ENCODE peak calls at places on chromosomes 3 and 15, in six cellular contexts. B is neuronal stem cell, O is H9, W is H1, J is IMR-90, X is mesenchymal stem cell. R is an unnamed sample. For H3K9me3, the result is how much of the 10 kb centered on the place peaks cover.

GRCh38 chr15:78037328-78037727 is 40.2 kb downstream of the TBC1D2B start:
- DNase-seq in O (no peak), X (no peak), W (no peak), J (no peak), B (no peak), R (no peak)

GRCh38 chr3:15923640-15924405 is 126.0 kb upstream of the ANKRD28 start:
- DNase-seq in B (no peak), J (peak), W (no peak), O (no peak), X (no peak), R (no peak)

GRCh38 chr3:48125026-48125704 is 63.1 kb downstream of the CDC25A start:
- DNase-seq in J (peak), O (peak), X (no peak), W (peak), B (no peak), R (peak)

GRCh38 chr15:48718646-48719045 is 73.1 kb upstream of the FBN1 start:
- DNase-seq in W (no peak), J (peak), X (peak), O (no peak), B (no peak), R (no peak)

GRCh38 chr3:11770105-11770476 is 76.6 kb downstream of the TAMM41 start:
- DNase-seq in J (no peak), O (no peak), B (no peak), W (no peak), X (no peak), R (peak)

GRCh38 chr3:19881852-19882251 is 52.2 kb downstream of the EFHB start:
- DNase-seq in W (no peak), J (no peak), B (no peak), X (no peak), O (no peak), R (no peak)

GRCh38 chr3:184110316-184110725 is 13.5 kb downstream of the HTR3E start:
- DNase-seq in X (peak), W (no peak), O (peak), B (no peak), J (peak), R (no peak)

GRCh38 chr3:129276385-129276784 is 2.3 kb upstream of the HMCES start:
- DNase-seq in B (no peak), J (no peak), X (no peak), W (no peak), O (no peak), R (no peak)

GRCh38 chr3:38138347-38139190 is at the start of gene MYD88:
- DNase-seq in W (no peak), X (peak), J (peak), B (peak), O (peak), R (peak)

GRCh38 chr3:135237371-135237770 is 442.3 kb downstream of the EPHB1 start:
- DNase-seq in J (no peak), O (peak), X (no peak), W (no peak), B (no peak), R (no peak)

GRCh38 chr15:71124937-71125755 is 9.9 kb downstream of the THSD4 start:
- DNase-seq in X (no peak), O (no peak), B (no peak), J (no peak), W (no peak), R (no peak)

GRCh38 chr3:171349392-171349791 is 110.8 kb downstream of the TNIK start:
- DNase-seq in X (peak), W (no peak), B (no peak), O (no peak), J (peak), R (no peak)

GRCh38 chr3:136836511-136837156 is 17.7 kb downstream of the SLC35G2 start:
- DNase-seq in J (no peak), B (no peak), W (no peak), O (no peak), X (no peak), R (no peak)

GRCh38 chr3:146020969-146021368 is 140.0 kb downstream of the PLOD2 start:
- DNase-seq in O (no peak), W (no peak), B (no peak), J (no peak), X (no peak), R (peak)

GRCh38 chr3:81874738-81875137 is 113.3 kb upstream of the GBE1 start:
- DNase-seq in W (no peak), J (no peak), B (no peak), O (no peak), X (no peak), R (no peak)

GRCh38 chr15:57245130-57245529 is 131.2 kb upstream of the CGNL1 start:
- DNase-seq in X (peak), O (no peak), J (peak), W (no peak), B (no peak), R (no peak)

GRCh38 chr15:60444289-60444912 is 34.5 kb downstream of the ICE2 start:
- DNase-seq in O (no peak), X (peak), B (no peak), W (no peak), J (peak), R (peak)

GRCh38 chr3:151765685-151766084 is 32.0 kb downstream of the AADACL2 start:
- DNase-seq in B (no peak), J (no peak), W (no peak), X (no peak), O (no peak), R (no peak)

GRCh38 chr15:80070840-80071239 is 11.4 kb downstream of the ZFAND6 start:
- DNase-seq in J (peak), B (no peak), W (no peak), X (peak), O (no peak), R (no peak)

GRCh38 chr15:24761704-24762302 is 86.2 kb downstream of the NPAP1 start:
- DNase-seq in B (no peak), J (peak), X (peak), O (no peak), W (no peak), R (peak)

GRCh38 chr3:50807266-50807665 is 132.5 kb downstream of the DOCK3 start:
- DNase-seq in B (no peak), J (no peak), X (no peak), O (no peak), W (no peak), R (no peak)

GRCh38 chr3:121809249-121809648 is 25.6 kb downstream of the IQCB1 start:
- DNase-seq in J (no peak), W (no peak), B (no peak), X (no peak), O (no peak), R (no peak)

GRCh38 chr15:73582961-73583360 is 50.2 kb downstream of the NPTN start:
- DNase-seq in J (no peak), W (no peak), O (no peak), X (no peak), B (no peak), R (no peak)

GRCh38 chr3:125002834-125003368 is 52.9 kb downstream of the HEG1 start:
- DNase-seq in X (no peak), O (no peak), W (no peak), J (no peak), B (no peak), R (no peak)

GRCh38 chr3:171239757-171240503 is 213.4 kb upstream of the SLC2A2 start:
- DNase-seq in J (no peak), X (no peak), W (no peak), O (no peak), B (no peak), R (no peak)

GRCh38 chr3:41464401-41464800 is 265.1 kb downstream of the CTNNB1 start:
- DNase-seq in B (no peak), J (peak), O (no peak), X (no peak), W (no peak), R (peak)

GRCh38 chr15:55108858-55109518 is 87.8 kb downstream of the RSL24D1 start:
- DNase-seq in X (peak), O (peak), J (peak), W (peak), B (peak), R (peak)

GRCh38 chr3:155282416-155283091 is 10.9 kb downstream of the STRIT1 start:
- DNase-seq in W (no peak), X (no peak), J (peak), O (no peak), B (no peak), R (peak)

GRCh38 chr15:66578286-66578875 is 12.6 kb upstream of the LCTL start:
- DNase-seq in X (peak), O (no peak), B (no peak), J (peak), W (no peak), R (no peak)

GRCh38 chr15:60006203-60006782 is 2.2 kb downstream of the FOXB1 start:
- DNase-seq in W (no peak), O (peak), J (peak), B (peak), X (peak), R (peak)

GRCh38 chr3:125382323-125382722 is 7.2 kb upstream of the ZNF148 start:
- DNase-seq in W (no peak), O (no peak), J (no peak), B (no peak), X (no peak), R (no peak)

GRCh38 chr15:77630956-77631789 is 1.5 kb downstream of the LINGO1 start:
- DNase-seq in B (peak), J (no peak), X (no peak), O (peak), W (no peak), R (no peak)

GRCh38 chr3:127532561-127533203 is 57.9 kb downstream of the TPRA1 start:
- DNase-seq in B (no peak), O (no peak), W (no peak), X (no peak), J (no peak), R (no peak)

GRCh38 chr15:66702770-66703539 is 919 bp downstream of the SMAD6 start:
- DNase-seq in X (peak), W (no peak), O (no peak), B (no peak), J (no peak), R (no peak)

GRCh38 chr3:58416191-58416590 is 17.4 kb downstream of the PDHB start:
- DNase-seq in B (no peak), O (no peak), W (no peak), X (no peak), J (no peak), R (no peak)
- H3K18ac ChIP-seq in B (no peak), O (no peak), W (no peak), X (no peak), J (no peak), R (no peak)

GRCh38 chr15:63626955-63627354 is 29.8 kb downstream of the FBXL22 start:
- DNase-seq in J (no peak), X (no peak), B (no peak), W (no peak), O (no peak), R (no peak)
- H3K9me3 ChIP-seq in J (under half), X (under half), B (under half), W (under half), O (under half), R (under half)

GRCh38 chr15:96629501-96629900 is 299.0 kb downstream of the NR2F2 start:
- DNase-seq in X (no peak), B (no peak), W (no peak), O (no peak), J (no peak), R (no peak)

GRCh38 chr15:96626936-96627577 is 296.6 kb downstream of the NR2F2 start:
- DNase-seq in J (no peak), W (no peak), B (no peak), O (no peak), X (no peak), R (no peak)

GRCh38 chr15:96622714-96623113 is 292.2 kb downstream of the NR2F2 start:
- DNase-seq in B (no peak), O (no peak), X (no peak), J (no peak), W (no peak), R (no peak)

DNA sequence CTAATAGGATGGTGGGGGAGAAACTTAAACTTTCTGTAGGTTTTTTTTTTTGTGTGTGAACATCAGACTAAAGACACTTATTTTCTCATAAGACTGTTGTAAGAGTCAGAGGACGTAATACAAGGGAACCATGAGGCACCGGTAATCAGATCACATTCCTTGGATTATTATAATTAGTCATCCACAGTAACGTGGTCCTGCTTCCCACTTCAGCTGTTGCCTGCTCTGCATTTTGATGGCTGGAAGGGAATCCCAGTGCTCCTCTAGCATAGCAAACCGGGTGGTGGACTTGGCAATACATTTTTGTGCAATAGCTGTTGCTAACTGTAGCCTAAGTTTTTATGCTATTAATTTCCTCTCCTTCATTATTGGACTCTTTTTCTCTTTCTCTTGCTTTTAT is 294.8 kb downstream of the NR2F2 start:
- DNase-seq in J (no peak), O (no peak), W (no peak), X (peak), B (no peak), R (peak)
- H4K8ac ChIP-seq in J (no peak), O (no peak), W (no peak), X (no peak), B (no peak), R (no peak)

GRCh38 chr3:33364531-33365128 is 75.6 kb downstream of the UBP1 start:
- DNase-seq in W (no peak), J (peak), X (peak), B (no peak), O (no peak), R (no peak)

GRCh38 chr3:33360136-33360825 is 79.9 kb downstream of the UBP1 start:
- DNase-seq in B (no peak), J (peak), X (peak), W (no peak), O (no peak), R (no peak)

GRCh38 chr3:33363113-33363800 is 76.9 kb downstream of the UBP1 start:
- DNase-seq in O (no peak), B (no peak), J (peak), X (no peak), W (no peak), R (no peak)

GRCh38 chr3:33358172-33358781 is 81.0 kb downstream of the FBXL2 start:
- DNase-seq in W (no peak), B (no peak), O (no peak), X (no peak), J (no peak), R (no peak)

GRCh38 chr3:33364060-33364459 is 76.1 kb downstream of the UBP1 start:
- DNase-seq in J (no peak), O (no peak), B (no peak), W (no peak), X (no peak), R (no peak)
- H3K18ac ChIP-seq in J (no peak), O (no peak), B (no peak), W (no peak), X (no peak), R (no peak)

DNA sequence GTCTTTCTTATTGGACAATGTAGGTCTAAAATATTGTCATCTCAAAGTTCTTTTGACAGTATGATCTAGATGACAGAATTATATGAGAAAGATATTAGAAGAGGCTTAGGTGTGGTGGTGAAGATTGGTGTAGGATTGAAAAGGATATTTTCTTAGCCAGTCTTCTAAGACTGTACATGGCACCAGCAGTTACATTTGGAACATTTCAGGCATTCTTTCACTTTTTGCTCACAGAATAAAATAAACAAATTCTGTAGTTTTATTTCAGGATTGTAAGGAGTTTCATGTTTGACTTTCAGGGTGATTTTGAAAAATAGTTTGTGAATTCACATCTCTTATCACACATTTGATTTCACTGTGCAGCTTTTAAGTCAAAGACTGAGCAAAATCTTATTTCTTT is 27.0 kb downstream of the DNAJC13 start:
- DNase-seq in B (no peak), J (peak), O (no peak), X (peak), W (no peak), R (no peak)
- H3K9me3 ChIP-seq in B (under half), J (under half), O (under half), X (under half), W (under half), R (under half)

DNA sequence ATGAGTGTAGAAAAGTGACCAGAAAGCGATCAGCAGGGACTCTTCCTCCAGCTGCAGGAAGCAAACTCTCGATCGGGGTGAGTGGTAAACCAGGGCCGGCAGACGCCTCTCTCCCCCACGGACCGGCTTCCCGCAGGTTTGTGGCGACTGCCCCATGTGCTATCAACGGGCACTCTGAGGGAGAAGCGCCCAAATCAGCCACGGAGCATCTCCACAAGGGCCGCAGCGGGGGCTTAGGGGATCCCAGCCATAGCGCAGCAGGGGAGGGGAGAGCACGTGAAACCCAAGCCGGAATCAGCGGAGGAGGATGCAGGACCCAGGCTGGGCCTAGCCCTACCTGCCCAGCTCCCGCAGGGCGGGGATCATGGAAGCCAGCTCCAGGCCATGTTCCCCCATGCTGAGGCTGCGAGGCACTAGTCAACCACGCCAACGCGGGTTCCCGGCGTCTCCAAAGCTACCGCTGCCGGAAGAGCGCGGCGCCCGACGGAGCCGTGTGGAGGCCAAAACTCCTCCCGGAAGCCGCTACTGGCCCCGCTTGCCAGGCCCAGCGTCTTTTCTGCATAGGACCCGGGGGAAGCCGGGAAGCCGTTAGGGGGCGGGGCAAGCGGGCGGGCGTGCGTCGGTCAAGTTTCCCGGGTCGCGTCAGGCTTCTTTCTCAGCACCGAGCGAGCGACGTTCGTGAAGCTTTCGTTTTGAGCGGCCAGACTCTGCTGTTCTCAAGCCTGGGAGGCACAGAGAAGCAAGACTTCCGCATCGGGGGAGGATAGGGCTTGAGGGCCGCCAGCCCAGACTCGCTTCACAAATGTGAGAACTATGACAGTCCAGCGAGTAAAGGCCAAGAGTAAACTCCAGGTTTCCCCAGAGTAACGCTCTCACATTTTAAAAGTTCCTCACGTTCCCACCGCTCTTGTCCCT is at the start of gene ATR:
- DNase-seq in O (peak), J (peak), B (peak), W (peak), X (peak), R (peak)
- H4K8ac ChIP-seq in O (no peak), J (peak), B (no peak), W (peak), X (peak), R (peak)

GRCh38 chr15:100879461-100880138 is at the start of gene ALDH1A3:
- DNase-seq in O (peak), B (no peak), J (peak), W (no peak), X (peak), R (peak)
- H3K18ac ChIP-seq in O (no peak), B (peak), J (no peak), W (peak), X (peak), R (no peak)

GRCh38 chr3:7817239-7817638 is 684.4 kb upstream of the LMCD1 start:
- DNase-seq in B (no peak), O (no peak), X (no peak), J (no peak), W (no peak), R (no peak)

GRCh38 chr3:7821858-7822257 is 679.8 kb upstream of the LMCD1 start:
- DNase-seq in B (no peak), J (no peak), O (no peak), X (no peak), W (no peak), R (no peak)

GRCh38 chr3:7820969-7821368 is 680.7 kb upstream of the LMCD1 start:
- DNase-seq in O (no peak), X (no peak), B (no peak), W (no peak), J (no peak), R (no peak)
- H3K9me3 ChIP-seq in O (under half), X (under half), B (under half), W (under half), J (under half), R (under half)

GRCh38 chr3:182795383-182795782 is 2.1 kb downstream of the ATP11B start:
- DNase-seq in O (no peak), X (peak), B (no peak), W (no peak), J (no peak), R (peak)

GRCh38 chr3:182794455-182794773 is 1.1 kb downstream of the ATP11B start:
- DNase-seq in J (no peak), B (no peak), O (no peak), X (no peak), W (no peak), R (no peak)

GRCh38 chr3:182794806-182795369 is 1.6 kb downstream of the ATP11B start:
- DNase-seq in W (no peak), X (peak), B (no peak), J (peak), O (no peak), R (no peak)

GRCh38 chr3:182793663-182794454 is 555 bp downstream of the ATP11B start:
- DNase-seq in O (peak), X (peak), W (no peak), J (peak), B (peak), R (peak)

GRCh38 chr3:182792901-182793662 is at the start of gene ATP11B:
- DNase-seq in W (no peak), J (peak), X (peak), O (peak), B (peak), R (peak)
- H4K8ac ChIP-seq in W (peak), J (peak), X (peak), O (no peak), B (no peak), R (peak)

GRCh38 chr3:195030791-195031321 is 240.1 kb downstream of the XXYLT1 start:
- DNase-seq in X (peak), J (peak), B (no peak), W (no peak), O (no peak), R (peak)
- H3K18ac ChIP-seq in X (peak), J (no peak), B (peak), W (no peak), O (no peak), R (peak)

R was measured in trophoblast cell.